ENCODE peak calls at places on chromosomes 16 and 17, in four cellular contexts. J, V, R and S are unnamed samples.

GRCh38 chr16:405548-406506 is 4.1 kb downstream of the DECR2 start:
- DNase-seq in V (no peak), R (no peak), J (no peak), S (no peak)

GRCh38 chr17:2050246-2050866 is 4.5 kb upstream of the HIC1 start:
- DNase-seq in R (peak), V (peak), J (peak), S (peak)

GRCh38 chr17:4840893-4841242 is 7.7 kb downstream of the MINK1 start:
- DNase-seq in V (no peak), J (no peak), R (no peak), S (no peak)

GRCh38 chr16:24515186-24515585 is 24.2 kb upstream of the RBBP6 start:
- DNase-seq in J (no peak), R (no peak), V (no peak), S (no peak)

GRCh38 chr17:60947100-60947499 is 269.4 kb downstream of the BCAS3 start:
- DNase-seq in J (no peak), V (no peak), R (no peak), S (no peak)

GRCh38 chr16:84324439-84325262 is 30.0 kb downstream of the WFDC1 start:
- DNase-seq in J (no peak), R (no peak), V (no peak), S (no peak)

GRCh38 chr16:69711115-69711740 is 15.1 kb downstream of the NQO1 start:
- DNase-seq in V (peak), R (peak), J (no peak), S (no peak)

GRCh38 chr16:86171329-86171728 is 272.4 kb downstream of the IRF8 start:
- DNase-seq in J (no peak), V (no peak), R (no peak), S (no peak)

GRCh38 chr17:48561894-48562810 is 16.0 kb downstream of the HOXB4 start:
- DNase-seq in V (no peak), R (no peak), J (no peak), S (peak)

GRCh38 chr17:51427259-51428255 is 167.2 kb downstream of the UTP18 start:
- DNase-seq in V (no peak), R (no peak), J (no peak), S (peak)

GRCh38 chr17:35132099-35132498 is 10.0 kb downstream of the NLE1 start:
- DNase-seq in J (no peak), R (peak), V (no peak), S (no peak)
- H3K27ac ChIP-seq in J (no peak), R (no peak), V (no peak), S (no peak)

GRCh38 chr16:16780588-16780987 is 401.6 kb downstream of the NPIPA7 start:
- DNase-seq in R (no peak), V (no peak), J (no peak), S (no peak)

GRCh38 chr16:16774389-16774788 is 395.4 kb downstream of the NPIPA7 start:
- DNase-seq in J (no peak), V (no peak), R (no peak), S (no peak)

GRCh38 chr16:16782153-16782552 is 403.2 kb downstream of the NPIPA7 start:
- DNase-seq in R (no peak), J (no peak), V (no peak), S (no peak)

GRCh38 chr16:16778322-16778721 is 399.4 kb downstream of the NPIPA7 start:
- DNase-seq in J (no peak), R (no peak), V (no peak), S (no peak)
- H3K27ac ChIP-seq in J (no peak), R (no peak), V (no peak), S (no peak)

DNA sequence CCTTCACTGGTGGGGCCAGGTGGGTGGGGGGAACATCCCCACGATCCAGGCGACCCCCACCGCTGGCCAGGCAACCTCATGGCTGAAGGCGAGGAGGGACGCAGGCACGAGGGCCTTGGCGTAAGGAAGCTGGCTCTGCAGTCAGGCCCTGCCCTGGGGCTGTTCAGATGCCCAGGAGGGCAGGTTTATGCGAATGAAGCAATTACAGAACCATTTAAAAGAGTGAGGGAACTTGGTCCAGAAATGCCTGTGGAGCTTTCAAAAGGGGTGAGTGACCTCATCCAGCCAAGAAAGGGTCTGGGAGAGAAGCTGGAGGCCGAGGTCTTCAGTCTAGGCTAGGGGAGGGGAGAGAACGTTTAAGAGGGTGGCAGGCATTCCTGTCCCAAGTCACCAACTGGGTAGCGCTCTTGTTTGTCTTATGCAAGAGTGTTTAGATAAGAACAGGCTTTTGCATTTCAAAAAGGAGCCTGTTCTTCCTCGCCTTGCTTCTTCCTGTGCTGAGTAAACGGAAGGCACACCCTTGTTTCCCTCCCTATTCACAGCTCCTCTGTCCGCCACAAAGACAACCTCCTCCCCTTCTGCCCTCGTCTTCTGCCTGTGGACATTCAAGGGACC is 183.5 kb upstream of the SDK2 start:
- DNase-seq in R (peak), V (no peak), J (peak), S (no peak)
- H3K27ac ChIP-seq in R (peak), V (no peak), J (no peak), S (no peak)

DNA sequence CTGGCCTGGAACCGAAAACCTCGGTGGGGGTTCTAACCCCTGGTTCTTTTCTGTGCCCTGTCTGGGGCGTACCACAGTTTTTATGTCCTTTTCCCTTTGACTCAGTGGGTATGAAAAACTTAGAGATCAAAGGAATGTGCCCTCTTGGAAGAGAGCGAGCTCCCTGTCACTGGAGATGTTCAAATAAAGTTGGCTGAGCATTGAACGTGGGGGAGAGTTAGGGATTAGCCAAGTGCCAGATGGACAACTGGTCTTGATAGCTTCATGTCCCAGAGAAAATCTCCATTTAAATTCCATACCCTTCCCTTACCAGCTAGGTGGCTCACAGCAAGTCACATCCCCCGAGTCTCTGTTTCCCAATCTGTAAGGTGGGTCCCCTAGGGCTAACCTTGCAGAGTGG is 9.5 kb downstream of the ADGRG1 start:
- DNase-seq in J (no peak), V (no peak), R (no peak), S (no peak)
- H3K27ac ChIP-seq in J (no peak), V (peak), R (peak), S (no peak)

GRCh38 chr17:28112199-28112995 is 69.9 kb downstream of the NLK start:
- DNase-seq in R (peak), V (no peak), J (no peak), S (no peak)
- H3K27ac ChIP-seq in R (no peak), V (no peak), J (no peak), S (no peak)

DNA sequence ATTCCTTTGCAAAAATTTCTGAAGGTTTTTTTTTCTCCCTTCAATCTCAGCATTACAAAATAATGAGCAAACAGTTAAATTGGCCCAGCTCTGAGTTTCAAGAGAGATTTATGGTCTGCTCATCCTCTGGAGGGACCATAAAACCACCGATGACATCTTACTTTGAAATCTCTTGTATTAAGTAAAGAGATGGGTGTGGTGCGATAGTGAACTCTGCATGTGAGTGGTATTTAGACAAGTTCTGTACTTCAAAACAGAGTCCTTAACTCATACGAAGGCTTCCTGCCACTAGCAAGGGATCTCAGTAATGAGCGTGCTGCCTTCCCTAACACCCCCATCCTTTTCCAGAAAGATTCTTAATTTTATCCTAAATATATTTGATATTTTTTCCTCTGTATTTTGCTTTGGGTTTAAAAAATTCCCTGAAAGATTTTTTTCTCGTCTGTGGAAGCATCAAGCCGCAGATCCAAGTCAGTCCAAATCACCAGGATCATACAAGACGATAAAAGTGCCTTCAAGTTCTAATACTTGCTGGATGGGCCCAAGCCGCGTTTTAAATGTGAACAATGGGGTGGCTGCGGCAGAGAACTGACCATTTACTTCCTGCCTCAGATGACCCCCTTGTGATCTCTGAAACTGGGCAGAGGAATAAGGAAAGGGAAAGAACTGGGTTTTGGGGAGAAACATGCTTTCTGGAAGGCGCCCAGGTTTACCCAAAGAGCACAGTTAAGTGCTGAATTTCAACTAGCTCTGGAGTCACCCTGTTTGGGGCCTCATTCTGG is 1.9 kb downstream of the FAM20A start:
- DNase-seq in V (no peak), R (no peak), J (no peak), S (no peak)
- H3K27ac ChIP-seq in V (peak), R (peak), J (no peak), S (no peak)

GRCh38 chr17:7856840-7857723 is at the start of gene NAA38:
- DNase-seq in V (peak), R (peak), J (peak), S (peak)

GRCh38 chr17:7858487-7858832 is 657 bp downstream of the CYB5D1 start:
- DNase-seq in R (peak), J (peak), V (peak), S (no peak)

GRCh38 chr17:7859028-7859427 is 1.2 kb downstream of the CYB5D1 start:
- DNase-seq in J (no peak), V (peak), R (no peak), S (no peak)

GRCh38 chr17:7856081-7856791 is 1.1 kb downstream of the NAA38 start:
- DNase-seq in J (peak), R (peak), V (peak), S (peak)

GRCh38 chr17:7857724-7858486 is at the start of gene CYB5D1:
- DNase-seq in R (peak), J (peak), V (peak), S (peak)
- H3K27ac ChIP-seq in R (peak), J (no peak), V (peak), S (peak)

DNA sequence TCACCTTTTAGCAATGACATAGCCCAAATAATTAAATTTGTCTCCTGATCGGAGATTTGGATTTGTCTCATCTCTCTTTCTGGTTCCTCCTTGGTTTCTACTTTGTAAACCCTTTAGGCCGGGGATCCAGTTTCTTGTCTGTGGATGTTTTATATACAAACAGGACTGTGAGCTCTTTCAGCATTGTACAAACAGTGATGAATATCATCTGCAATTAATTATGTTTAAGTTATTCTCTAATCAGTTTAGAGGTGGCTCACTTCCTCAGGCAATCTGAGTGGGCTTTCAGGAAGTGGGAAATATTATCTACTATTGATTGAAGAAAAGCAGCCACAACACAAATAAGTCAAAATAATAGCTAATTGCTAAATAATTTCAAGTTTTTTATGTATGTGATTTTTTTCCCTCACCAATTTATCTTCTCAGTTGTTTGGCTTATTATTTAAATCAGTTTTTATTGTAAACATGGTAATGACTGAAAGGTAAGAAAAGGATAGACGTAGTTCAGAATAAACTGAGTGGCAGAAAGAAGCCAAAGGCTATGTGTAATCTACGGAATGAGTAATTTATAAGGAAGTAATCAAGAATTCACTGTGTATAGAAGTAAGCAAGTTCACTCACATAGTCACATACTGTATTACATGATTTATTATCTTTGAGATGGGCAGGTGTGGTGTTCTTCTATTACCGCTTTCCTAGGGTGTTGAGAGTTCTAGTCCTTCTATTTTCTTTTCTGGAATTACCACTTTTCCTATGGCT is 3.4 kb upstream of the ABCC11 start:
- DNase-seq in V (no peak), J (no peak), R (no peak), S (no peak)
- H3K27ac ChIP-seq in V (peak), J (no peak), R (no peak), S (no peak)